ENCODE peak calls at places on chromosomes 13 and 19, in eight cellular contexts. One of them, this sample, is unnamed.

GRCh38 chr13:110677731-110678545 is 28.0 kb downstream of the CARS2 start:
- DNase-seq in cardiac fibroblast: no peak
- DNase-seq in H1: no peak
- DNase-seq in ascending aorta: peak
- DNase-seq in tibial artery: no peak
- DNase-seq in fibroblast of lung: peak
- DNase-seq in body of pancreas: no peak
- DNase-seq in mucosa of descending colon: no peak
- DNase-seq in this sample: no peak

GRCh38 chr13:18992791-18993190 is 188.8 kb downstream of the TUBA3C start:
- DNase-seq in tibial artery: no peak
- DNase-seq in H1: no peak
- DNase-seq in fibroblast of lung: no peak
- DNase-seq in ascending aorta: no peak
- DNase-seq in cardiac fibroblast: no peak
- DNase-seq in body of pancreas: peak
- DNase-seq in mucosa of descending colon: no peak
- DNase-seq in this sample: no peak

GRCh38 chr19:35946203-35946602 is 10.0 kb downstream of the LRFN3 start:
- DNase-seq in H1: no peak
- DNase-seq in ascending aorta: no peak
- DNase-seq in body of pancreas: no peak
- DNase-seq in cardiac fibroblast: no peak
- DNase-seq in fibroblast of lung: no peak
- DNase-seq in mucosa of descending colon: no peak
- DNase-seq in tibial artery: no peak
- DNase-seq in this sample: no peak

GRCh38 chr19:40165362-40165937 is 25.8 kb upstream of the MAP3K10 start:
- DNase-seq in fibroblast of lung: peak
- DNase-seq in mucosa of descending colon: peak
- DNase-seq in body of pancreas: peak
- DNase-seq in tibial artery: peak
- DNase-seq in ascending aorta: peak
- DNase-seq in cardiac fibroblast: peak
- DNase-seq in H1: peak
- DNase-seq in this sample: peak

GRCh38 chr19:37926255-37926654 is 19.2 kb downstream of the SIPA1L3 start:
- DNase-seq in mucosa of descending colon: no peak
- DNase-seq in cardiac fibroblast: no peak
- DNase-seq in tibial artery: no peak
- DNase-seq in ascending aorta: no peak
- DNase-seq in fibroblast of lung: no peak
- DNase-seq in H1: no peak
- DNase-seq in body of pancreas: no peak
- DNase-seq in this sample: no peak

GRCh38 chr19:38564981-38565685 is 52.6 kb downstream of the MAP4K1 start:
- DNase-seq in fibroblast of lung: peak
- DNase-seq in tibial artery: no peak
- DNase-seq in H1: no peak
- DNase-seq in body of pancreas: no peak
- DNase-seq in ascending aorta: no peak
- DNase-seq in mucosa of descending colon: no peak
- DNase-seq in cardiac fibroblast: no peak
- DNase-seq in this sample: peak

GRCh38 chr19:10776900-10777650 is 58.9 kb downstream of the TMED1 start:
- DNase-seq in ascending aorta: no peak
- DNase-seq in cardiac fibroblast: no peak
- DNase-seq in tibial artery: no peak
- DNase-seq in mucosa of descending colon: no peak
- DNase-seq in H1: no peak
- DNase-seq in fibroblast of lung: no peak
- DNase-seq in body of pancreas: no peak
- DNase-seq in this sample: no peak

GRCh38 chr13:27822873-27823311 is 30.6 kb downstream of the GSX1 start:
- DNase-seq in tibial artery: no peak
- DNase-seq in H1: no peak
- DNase-seq in body of pancreas: no peak
- DNase-seq in ascending aorta: no peak
- DNase-seq in mucosa of descending colon: no peak
- DNase-seq in cardiac fibroblast: peak
- DNase-seq in fibroblast of lung: peak
- DNase-seq in this sample: no peak

GRCh38 chr13:99626461-99627082 is 125.3 kb downstream of the TM9SF2 start:
- DNase-seq in body of pancreas: no peak
- DNase-seq in H1: no peak
- DNase-seq in mucosa of descending colon: no peak
- DNase-seq in cardiac fibroblast: peak
- DNase-seq in tibial artery: peak
- DNase-seq in ascending aorta: no peak
- DNase-seq in fibroblast of lung: peak
- DNase-seq in this sample: no peak

GRCh38 chr19:40274585-40275544 is 10.3 kb downstream of the AKT2 start:
- DNase-seq in fibroblast of lung: no peak
- DNase-seq in ascending aorta: no peak
- DNase-seq in tibial artery: no peak
- DNase-seq in mucosa of descending colon: no peak
- DNase-seq in cardiac fibroblast: no peak
- DNase-seq in H1: no peak
- DNase-seq in body of pancreas: no peak
- DNase-seq in this sample: no peak

GRCh38 chr19:8335343-8336071 is 7.6 kb downstream of the KANK3 start:
- DNase-seq in H1: no peak
- DNase-seq in mucosa of descending colon: no peak
- DNase-seq in fibroblast of lung: no peak
- DNase-seq in tibial artery: no peak
- DNase-seq in body of pancreas: no peak
- DNase-seq in ascending aorta: no peak
- DNase-seq in cardiac fibroblast: no peak
- DNase-seq in this sample: peak

GRCh38 chr13:33229446-33230177 is 55.9 kb downstream of the STARD13 start:
- DNase-seq in ascending aorta: no peak
- DNase-seq in H1: no peak
- DNase-seq in fibroblast of lung: no peak
- DNase-seq in mucosa of descending colon: no peak
- DNase-seq in tibial artery: no peak
- DNase-seq in body of pancreas: no peak
- DNase-seq in cardiac fibroblast: no peak
- DNase-seq in this sample: no peak

GRCh38 chr19:49073514-49074378 is 1.2 kb upstream of the KCNA7 start:
- DNase-seq in fibroblast of lung: no peak
- DNase-seq in body of pancreas: no peak
- DNase-seq in mucosa of descending colon: no peak
- DNase-seq in cardiac fibroblast: no peak
- DNase-seq in H1: no peak
- DNase-seq in ascending aorta: no peak
- DNase-seq in tibial artery: no peak
- DNase-seq in this sample: peak

GRCh38 chr13:52848455-52849190 is at the start of gene PCDH8:
- DNase-seq in cardiac fibroblast: no peak
- DNase-seq in body of pancreas: no peak
- DNase-seq in H1: no peak
- DNase-seq in mucosa of descending colon: no peak
- DNase-seq in ascending aorta: no peak
- DNase-seq in tibial artery: no peak
- DNase-seq in fibroblast of lung: no peak
- DNase-seq in this sample: peak

GRCh38 chr13:77370888-77371287 is 44.0 kb upstream of the MYCBP2 start:
- DNase-seq in ascending aorta: no peak
- DNase-seq in cardiac fibroblast: no peak
- DNase-seq in body of pancreas: no peak
- DNase-seq in H1: no peak
- DNase-seq in mucosa of descending colon: no peak
- DNase-seq in tibial artery: no peak
- DNase-seq in fibroblast of lung: no peak
- DNase-seq in this sample: no peak

GRCh38 chr13:57569981-57570380 is 61.6 kb upstream of the PCDH17 start:
- DNase-seq in H1: no peak
- DNase-seq in tibial artery: no peak
- DNase-seq in mucosa of descending colon: no peak
- DNase-seq in body of pancreas: no peak
- DNase-seq in cardiac fibroblast: no peak
- DNase-seq in ascending aorta: no peak
- DNase-seq in fibroblast of lung: peak
- DNase-seq in this sample: no peak

GRCh38 chr19:12841094-12841493 is 2.8 kb downstream of the MAST1 start:
- DNase-seq in cardiac fibroblast: peak
- DNase-seq in mucosa of descending colon: peak
- DNase-seq in tibial artery: no peak
- DNase-seq in body of pancreas: peak
- DNase-seq in fibroblast of lung: no peak
- DNase-seq in ascending aorta: no peak
- DNase-seq in H1: peak
- DNase-seq in this sample: no peak

GRCh38 chr13:32309812-32310706 is 5.1 kb downstream of the ZAR1L start:
- DNase-seq in tibial artery: no peak
- DNase-seq in ascending aorta: no peak
- DNase-seq in H1: no peak
- DNase-seq in body of pancreas: no peak
- DNase-seq in cardiac fibroblast: peak
- DNase-seq in mucosa of descending colon: peak
- DNase-seq in fibroblast of lung: peak
- DNase-seq in this sample: peak

DNA sequence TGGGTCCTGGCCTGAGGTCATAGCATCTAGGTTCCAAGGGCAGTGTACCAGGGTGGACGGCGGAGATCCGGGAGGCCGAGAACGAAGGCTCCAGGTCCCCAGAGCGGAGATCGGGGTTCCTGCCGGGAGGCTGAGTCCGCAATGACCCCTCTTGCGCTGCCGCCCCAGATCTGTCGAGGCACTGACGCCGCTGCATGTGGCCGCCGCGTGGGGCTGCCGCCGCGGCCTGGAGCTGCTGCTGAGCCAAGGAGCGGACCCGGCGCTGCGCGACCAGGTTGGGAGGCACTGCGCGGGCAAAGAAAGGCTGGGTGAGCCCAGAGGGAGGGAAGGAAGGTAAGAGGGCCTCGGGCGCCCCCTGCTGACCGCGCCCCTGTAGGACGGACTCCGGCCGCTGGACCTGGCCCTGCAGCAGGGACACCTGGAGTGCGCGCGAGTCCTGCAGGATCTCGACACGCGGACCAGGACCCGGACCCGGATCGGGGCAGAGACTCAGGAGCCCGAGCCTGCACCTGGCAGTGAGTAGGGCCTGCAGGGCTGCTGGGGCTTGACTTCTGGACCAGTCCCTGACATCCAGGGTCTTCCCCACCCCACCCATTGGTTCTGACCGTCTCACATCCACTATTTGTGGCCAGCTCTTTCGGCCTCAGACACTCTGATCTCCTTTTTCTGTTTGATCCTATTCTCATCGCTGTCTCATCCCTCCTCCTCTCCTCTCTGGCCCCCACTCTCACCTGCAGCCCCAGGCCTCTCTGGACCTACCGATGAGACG is 971 bp downstream of the ANKLE1 start:
- DNase-seq in ascending aorta: peak
- DNase-seq in cardiac fibroblast: peak
- DNase-seq in fibroblast of lung: peak
- DNase-seq in tibial artery: peak
- DNase-seq in mucosa of descending colon: peak
- DNase-seq in body of pancreas: peak
- DNase-seq in H1: no peak
- DNase-seq in this sample: peak
- TF ChIP-seq CTCF in ascending aorta: peak
- TF ChIP-seq CTCF in cardiac fibroblast: peak
- TF ChIP-seq CTCF in fibroblast of lung: peak
- TF ChIP-seq CTCF in tibial artery: peak
- TF ChIP-seq CTCF in mucosa of descending colon: peak
- TF ChIP-seq CTCF in body of pancreas: peak
- TF ChIP-seq CTCF in H1: peak
- TF ChIP-seq CTCF in this sample: peak

DNA sequence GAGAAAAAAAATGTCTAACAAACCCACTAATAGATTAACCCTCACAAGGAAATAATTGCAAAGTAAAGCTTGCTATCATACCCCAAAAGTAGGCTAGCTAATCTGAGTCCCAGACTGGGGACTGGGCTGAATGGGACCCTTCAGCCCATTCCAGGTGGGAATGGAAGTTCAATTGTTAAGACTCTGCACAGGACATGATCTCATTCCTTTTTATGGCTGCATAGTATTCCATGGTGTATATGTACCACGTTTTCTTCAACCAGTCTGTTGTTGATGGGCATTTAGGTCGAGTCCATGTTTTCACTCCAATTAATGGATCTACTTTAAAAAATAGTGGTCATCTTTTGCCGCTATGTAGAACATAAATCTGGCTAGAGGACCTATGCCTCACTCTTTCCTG is 17.9 kb downstream of the OR7A5 start:
- DNase-seq in H1: no peak
- DNase-seq in cardiac fibroblast: no peak
- DNase-seq in fibroblast of lung: no peak
- DNase-seq in body of pancreas: no peak
- DNase-seq in ascending aorta: no peak
- DNase-seq in tibial artery: no peak
- DNase-seq in mucosa of descending colon: no peak
- DNase-seq in this sample: no peak
- TF ChIP-seq CTCF in H1: no peak
- TF ChIP-seq CTCF in cardiac fibroblast: no peak
- TF ChIP-seq CTCF in fibroblast of lung: no peak
- TF ChIP-seq CTCF in body of pancreas: no peak
- TF ChIP-seq CTCF in ascending aorta: no peak
- TF ChIP-seq CTCF in tibial artery: no peak
- TF ChIP-seq CTCF in mucosa of descending colon: no peak
- TF ChIP-seq CTCF in this sample: no peak

DNA sequence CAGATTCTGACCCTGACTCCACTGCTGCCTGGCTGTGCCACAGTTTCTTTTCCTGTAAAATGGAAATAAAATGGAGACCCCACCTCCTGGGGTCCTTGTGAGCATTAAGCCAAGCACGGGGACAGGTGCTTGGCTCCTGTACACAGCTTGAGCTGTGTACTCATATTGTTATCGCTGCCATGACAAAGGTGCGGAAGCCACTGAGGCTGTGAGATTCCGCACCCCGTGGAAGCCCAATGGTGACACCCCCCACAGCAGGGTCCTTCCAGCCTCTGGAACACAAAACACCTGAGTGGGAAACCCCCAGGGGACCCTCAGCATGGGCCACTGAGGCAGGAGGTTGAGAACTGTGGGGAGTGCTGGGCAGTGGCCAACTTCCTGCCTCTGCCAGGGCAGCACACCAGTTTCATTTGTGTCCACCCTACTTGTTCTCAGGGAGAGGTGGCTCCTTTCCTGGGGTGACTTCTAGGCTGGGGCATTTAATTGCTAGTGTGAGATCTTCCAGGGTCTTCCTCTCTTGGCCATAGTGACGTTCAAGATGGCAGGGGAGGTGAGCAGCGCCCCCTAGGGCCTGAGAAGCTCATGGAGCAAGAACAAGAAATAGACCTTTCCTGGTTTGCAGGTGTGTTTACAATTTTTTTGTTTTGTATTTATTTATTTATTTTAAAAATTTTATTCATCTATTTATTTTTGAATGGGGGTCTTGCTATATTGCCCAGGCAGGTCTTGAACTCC is 5.4 kb upstream of the JSRP1 start:
- DNase-seq in tibial artery: no peak
- DNase-seq in cardiac fibroblast: peak
- DNase-seq in H1: no peak
- DNase-seq in body of pancreas: peak
- DNase-seq in fibroblast of lung: no peak
- DNase-seq in mucosa of descending colon: peak
- DNase-seq in ascending aorta: no peak
- DNase-seq in this sample: no peak
- TF ChIP-seq CTCF in tibial artery: peak
- TF ChIP-seq CTCF in cardiac fibroblast: peak
- TF ChIP-seq CTCF in H1: peak
- TF ChIP-seq CTCF in body of pancreas: peak
- TF ChIP-seq CTCF in fibroblast of lung: peak
- TF ChIP-seq CTCF in mucosa of descending colon: peak
- TF ChIP-seq CTCF in ascending aorta: peak
- TF ChIP-seq CTCF in this sample: peak

GRCh38 chr13:29523199-29523931 is 72.1 kb downstream of the SLC7A1 start:
- DNase-seq in ascending aorta: peak
- DNase-seq in cardiac fibroblast: peak
- DNase-seq in fibroblast of lung: peak
- DNase-seq in tibial artery: peak
- DNase-seq in body of pancreas: no peak
- DNase-seq in H1: no peak
- DNase-seq in mucosa of descending colon: no peak
- DNase-seq in this sample: no peak
- TF ChIP-seq CTCF in ascending aorta: no peak
- TF ChIP-seq CTCF in cardiac fibroblast: peak
- TF ChIP-seq CTCF in fibroblast of lung: no peak
- TF ChIP-seq CTCF in tibial artery: no peak
- TF ChIP-seq CTCF in body of pancreas: no peak
- TF ChIP-seq CTCF in H1: no peak
- TF ChIP-seq CTCF in mucosa of descending colon: no peak
- TF ChIP-seq CTCF in this sample: no peak

This sample was measured in Calu3.